ENCODE peak calls at places on chromosomes 7 and 10, in six cellular contexts. S is BE2C, C is D341Med, L is hepatic stellate cell, D is amniotic stem cell, E is NCI-H2029. K is an unnamed sample.
A peak's percentile ranks its signal among the peaks of the same experiment; 100 is the strongest.

GRCh38 chr7:83821866-83822265 is 172.9 kb upstream of the SEMA3E start:
- DNase-seq in E (no peak), S (no peak), D (no peak), C (no peak), L (no peak), K (no peak)

GRCh38 chr10:30013684-30014246 is 45.6 kb downstream of the JCAD start:
- DNase-seq in S (no peak), E (no peak), C (no peak), D (no peak), L (no peak), K (no peak)

GRCh38 chr7:33589911-33590310 is 315.4 kb upstream of the BMPER start:
- DNase-seq in E (no peak), D (no peak), L (no peak), S (no peak), C (no peak), K (no peak)

GRCh38 chr7:131600578-131600977 is 44.1 kb upstream of the PODXL start:
- DNase-seq in E (no peak), S (no peak), D (no peak), C (no peak), L (peak; percentile 78), K (peak; percentile 76)

GRCh38 chr7:44223362-44224114 is 22.8 kb downstream of the YKT6 start:
- DNase-seq in L (no peak), D (no peak), S (no peak), C (no peak), E (no peak), K (peak; percentile 74)

GRCh38 chr7:99248391-99249067 is 24.1 kb upstream of the MYH16 start:
- DNase-seq in C (no peak), E (no peak), D (no peak), L (no peak), S (no peak), K (no peak)

GRCh38 chr10:42942279-42942932 is 134.5 kb upstream of the RET start:
- DNase-seq in C (no peak), L (no peak), S (no peak), D (no peak), E (no peak), K (no peak)

GRCh38 chr7:2522780-2523433 is 3.3 kb downstream of the LFNG start:
- DNase-seq in E (peak; percentile 37), S (peak; percentile 65), C (no peak), D (no peak), L (peak; percentile 67), K (peak; percentile 88)

GRCh38 chr7:132080967-132081668 is 495.2 kb downstream of the PLXNA4 start:
- DNase-seq in D (no peak), E (no peak), C (no peak), L (no peak), S (no peak), K (no peak)

GRCh38 chr7:42573904-42574692 is 337.1 kb upstream of the GLI3 start:
- DNase-seq in L (no peak), S (no peak), C (no peak), D (no peak), E (no peak), K (no peak)

GRCh38 chr7:121519548-121520521 is 123.7 kb upstream of the FAM3C start:
- DNase-seq in D (no peak), E (no peak), C (no peak), S (no peak), L (no peak), K (no peak)

GRCh38 chr10:16845248-16845647 is 28.0 kb upstream of the RSU1 start:
- DNase-seq in D (no peak), L (no peak), C (no peak), E (no peak), S (no peak), K (no peak)

GRCh38 chr7:63014792-63015191 is 983.9 kb upstream of the ZNF722 start:
- DNase-seq in L (no peak), C (no peak), E (no peak), S (no peak), D (no peak), K (no peak)

GRCh38 chr7:44636926-44637325 is 30.5 kb downstream of the OGDH start:
- DNase-seq in S (no peak), D (no peak), E (no peak), L (no peak), C (no peak), K (no peak)

GRCh38 chr10:108421256-108421655 is 1256.8 kb upstream of the SORCS1 start:
- DNase-seq in D (no peak), L (no peak), C (no peak), E (peak; percentile 0), S (peak; percentile 15), K (no peak)

GRCh38 chr7:11833431-11833830 is 1.4 kb upstream of the THSD7A start:
- DNase-seq in S (peak; percentile 69), D (no peak), L (no peak), E (peak; percentile 23), C (peak; percentile 54), K (peak; percentile 57)

GRCh38 chr7:131649003-131649541 is 92.6 kb upstream of the PODXL start:
- DNase-seq in C (no peak), E (no peak), L (no peak), D (no peak), S (no peak), K (peak; percentile 54)

GRCh38 chr10:122492955-122493597 is 31.7 kb downstream of the HTRA1 start:
- DNase-seq in S (no peak), D (no peak), C (no peak), L (no peak), E (no peak), K (no peak)

GRCh38 chr10:122258136-122259074 is 12.7 kb upstream of the BTBD16 start:
- DNase-seq in C (no peak), E (no peak), L (peak; percentile 41), S (no peak), D (no peak), K (no peak)

GRCh38 chr10:90437452-90437851 is 420.4 kb downstream of the HTR7 start:
- DNase-seq in C (no peak), L (no peak), D (no peak), E (no peak), S (no peak), K (no peak)

GRCh38 chr7:36130236-36130945 is 22.7 kb upstream of the EEPD1 start:
- DNase-seq in L (no peak), S (no peak), C (no peak), D (no peak), E (no peak), K (no peak)

GRCh38 chr10:63522129-63522687 is 1.0 kb downstream of the REEP3 start:
- DNase-seq in S (no peak), E (peak; percentile 14), C (no peak), D (no peak), L (peak; percentile 13), K (no peak)

K was measured in neural progenitor cell.